ENCODE peak calls at places on chromosome 11, in four cellular contexts. L is T-helper 1 cell, X is head of caudate nucleus, H is activated T-helper 1 cell treated with Interleukin-2 at 50 U/mL for 16 hours. S is an unnamed sample.

GRCh38 chr11:95682552-95682951 is 107.0 kb downstream of the FAM76B start:
- DNase-seq in L (no peak), X (no peak), H (no peak), S (no peak)

GRCh38 chr11:66886671-66887221 is 29.9 kb downstream of the LRFN4 start:
- DNase-seq in L (no peak), X (no peak), H (no peak), S (no peak)

GRCh38 chr11:65224939-65225283 is 36.9 kb upstream of the POLA2 start:
- DNase-seq in L (no peak), X (no peak), H (no peak), S (no peak)

GRCh38 chr11:34314176-34314575 is 43.6 kb downstream of the ABTB2 start:
- DNase-seq in L (no peak), X (no peak), H (no peak), S (no peak)

GRCh38 chr11:19978668-19979518 is 181.4 kb downstream of the DBX1 start:
- DNase-seq in L (no peak), X (no peak), H (no peak), S (no peak)

GRCh38 chr11:44749160-44749559 is 22.4 kb downstream of the TSPAN18 start:
- DNase-seq in L (no peak), X (no peak), H (no peak), S (no peak)

GRCh38 chr11:133157180-133157579 is 375.1 kb downstream of the OPCML start:
- DNase-seq in L (no peak), X (no peak), H (no peak), S (peak; percentile 28)

GRCh38 chr11:71266114-71266833 is 13.9 kb upstream of the SHANK2 start:
- DNase-seq in L (no peak), X (no peak), H (no peak), S (no peak)

GRCh38 chr11:1943977-1944376 is 3.2 kb upstream of the MRPL23 start:
- DNase-seq in L (no peak), X (peak; percentile 1), H (no peak), S (no peak)

GRCh38 chr11:86524603-86525352 is 147.6 kb downstream of the ME3 start:
- DNase-seq in L (no peak), X (peak; percentile 25), H (no peak), S (no peak)

GRCh38 chr11:122040476-122040875 is 75.5 kb downstream of the BLID start:
- DNase-seq in L (no peak), X (no peak), H (no peak), S (no peak)

S was measured in Ammon's horn.